ENCODE peak calls at places on chromosomes 1 and 21, in four cellular contexts. C is K562, T is H1, E is HepG2. G is an unnamed sample.

GRCh38 chr1:202122639-202123335 is at the start of gene GPR37L1:
- DNase-seq in C (peak; percentile 72), T (peak; percentile 56), E (peak; percentile 58), G (peak; percentile 49)

GRCh38 chr1:46188295-46189030 is 9.8 kb downstream of the POMGNT1 start:
- DNase-seq in C (peak; percentile 56), T (no peak), E (no peak), G (no peak)

GRCh38 chr1:67713071-67713806 is 28.2 kb downstream of the GADD45A start:
- DNase-seq in C (peak; percentile 28), T (no peak), E (peak; percentile 45), G (peak; percentile 92)

GRCh38 chr1:7149080-7149838 is 364.0 kb downstream of the CAMTA1 start:
- DNase-seq in C (no peak), T (no peak), E (no peak), G (no peak)

GRCh38 chr1:204419064-204419403 is 7.4 kb upstream of the PPP1R15B start:
- DNase-seq in C (no peak), T (no peak), E (peak; percentile 20), G (peak; percentile 46)

GRCh38 chr1:2991753-2992495 is 29.3 kb upstream of the ACTRT2 start:
- DNase-seq in C (no peak), T (no peak), E (no peak), G (no peak)

GRCh38 chr21:39096754-39097153 is 86.5 kb downstream of the PSMG1 start:
- DNase-seq in C (no peak), T (no peak), E (no peak), G (no peak)

GRCh38 chr1:11299225-11299574 is 26.2 kb downstream of the UBIAD1 start:
- DNase-seq in C (no peak), T (no peak), E (no peak), G (no peak)

GRCh38 chr21:44263768-44264167 is 2.1 kb upstream of the DNMT3L start:
- DNase-seq in C (no peak), T (no peak), E (no peak), G (no peak)

GRCh38 chr1:235783148-235783776 is 83.4 kb downstream of the LYST start:
- DNase-seq in C (no peak), T (no peak), E (peak; percentile 43), G (peak; percentile 52)

GRCh38 chr1:91897016-91897415 is 11.1 kb upstream of the TGFBR3 start:
- DNase-seq in C (no peak), T (no peak), E (no peak), G (no peak)

GRCh38 chr1:9842781-9843575 is 19.2 kb upstream of the CLSTN1 start:
- DNase-seq in C (no peak), T (no peak), E (no peak), G (no peak)

GRCh38 chr1:240705584-240705983 is 93.6 kb upstream of the GREM2 start:
- DNase-seq in C (no peak), T (no peak), E (no peak), G (no peak)

GRCh38 chr21:15293251-15293650 is 228.5 kb upstream of the NRIP1 start:
- DNase-seq in C (no peak), T (no peak), E (peak; percentile 30), G (peak; percentile 68)

GRCh38 chr1:64266941-64267340 is 63.5 kb downstream of the UBE2U start:
- DNase-seq in C (no peak), T (no peak), E (no peak), G (no peak)

GRCh38 chr1:6634278-6635052 is 9.8 kb downstream of the THAP3 start:
- DNase-seq in C (peak; percentile 56), T (no peak), E (peak; percentile 40), G (peak; percentile 56)

GRCh38 chr1:107525146-107525545 is 384.3 kb downstream of the NTNG1 start:
- DNase-seq in C (no peak), T (no peak), E (peak; percentile 36), G (no peak)

GRCh38 chr1:211009944-211010343 is 124.0 kb downstream of the KCNH1 start:
- DNase-seq in C (no peak), T (no peak), E (no peak), G (no peak)

GRCh38 chr1:93172778-93173177 is 7.4 kb downstream of the TMED5 start:
- DNase-seq in C (no peak), T (no peak), E (peak; percentile 63), G (no peak)

GRCh38 chr1:167671727-167672511 is 41.9 kb downstream of the RCSD1 start:
- DNase-seq in C (no peak), T (no peak), E (no peak), G (no peak)

GRCh38 chr1:91273875-91274274 is 130.8 kb downstream of the HFM1 start:
- DNase-seq in C (no peak), T (no peak), E (no peak), G (peak; percentile 75)

GRCh38 chr1:52904590-52905375 is 16.8 kb downstream of the ECHDC2 start:
- DNase-seq in C (peak; percentile 82), T (peak; percentile 38), E (no peak), G (no peak)

GRCh38 chr1:155104605-155105534 is 22.8 kb upstream of the EFNA1 start:
- DNase-seq in C (no peak), T (no peak), E (no peak), G (peak; percentile 41)

GRCh38 chr1:166164995-166165660 is 1.7 kb downstream of the FAM78B start:
- DNase-seq in C (peak; percentile 64), T (no peak), E (peak; percentile 8), G (peak; percentile 44)
- TF ChIP-seq CTCF in C (peak; percentile 49), T (peak; percentile 69), E (peak; percentile 52), G (peak; percentile 63)

GRCh38 chr1:184755226-184756065 is 788 bp upstream of the EDEM3 start:
- DNase-seq in C (no peak), T (no peak), E (no peak), G (no peak)
- TF ChIP-seq JUN in C (no peak), T (no peak), E (no peak), G (no peak)

GRCh38 chr1:99825098-99825497 is 25.1 kb upstream of the AGL start:
- DNase-seq in C (no peak), T (no peak), E (no peak), G (no peak)
- H3K27me3 ChIP-seq in C (no peaks in the 10 kb centered on the region), T (no peaks in the 10 kb centered on the region), E (no peaks in the 10 kb centered on the region), G (no peaks in the 10 kb centered on the region)

DNA sequence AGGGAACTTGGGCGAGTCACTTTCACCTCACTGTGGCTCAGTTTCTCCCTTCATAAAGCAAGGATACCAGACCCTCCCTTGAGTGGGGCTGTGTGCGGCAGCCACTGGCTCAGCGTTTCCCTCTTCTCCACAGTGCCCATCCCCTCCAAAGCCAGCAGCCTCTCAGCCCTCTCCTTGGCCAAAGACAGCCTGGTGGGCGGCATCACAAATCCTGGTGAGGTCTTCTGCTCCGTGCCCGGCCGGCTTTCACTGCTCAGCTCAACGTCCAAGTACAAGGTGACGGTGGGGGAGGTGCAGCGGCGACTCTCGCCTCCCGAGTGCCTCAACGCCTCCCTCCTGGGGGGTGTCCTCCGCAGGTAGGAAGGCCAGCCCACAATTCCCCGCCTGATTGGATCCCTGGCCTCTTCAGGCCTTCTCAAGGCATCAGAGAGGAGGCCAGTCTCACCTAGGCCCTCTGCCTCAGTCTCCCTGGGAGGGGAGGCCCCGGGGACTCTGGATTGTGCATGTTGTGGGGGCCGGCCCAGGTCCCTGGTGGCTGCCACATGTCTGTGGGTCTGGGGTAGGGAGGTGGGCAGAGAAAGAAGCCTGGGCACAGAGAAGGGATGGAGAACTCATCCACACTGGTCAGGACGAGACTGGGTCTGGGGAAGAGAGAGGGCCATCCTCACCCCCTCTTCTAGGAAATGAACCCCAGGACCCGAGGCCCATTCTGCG is 15.2 kb downstream of the TFAP2E start:
- DNase-seq in C (no peak), T (no peak), E (no peak), G (no peak)
- TF ChIP-seq CTCF in C (no peak), T (no peak), E (no peak), G (no peak)

DNA sequence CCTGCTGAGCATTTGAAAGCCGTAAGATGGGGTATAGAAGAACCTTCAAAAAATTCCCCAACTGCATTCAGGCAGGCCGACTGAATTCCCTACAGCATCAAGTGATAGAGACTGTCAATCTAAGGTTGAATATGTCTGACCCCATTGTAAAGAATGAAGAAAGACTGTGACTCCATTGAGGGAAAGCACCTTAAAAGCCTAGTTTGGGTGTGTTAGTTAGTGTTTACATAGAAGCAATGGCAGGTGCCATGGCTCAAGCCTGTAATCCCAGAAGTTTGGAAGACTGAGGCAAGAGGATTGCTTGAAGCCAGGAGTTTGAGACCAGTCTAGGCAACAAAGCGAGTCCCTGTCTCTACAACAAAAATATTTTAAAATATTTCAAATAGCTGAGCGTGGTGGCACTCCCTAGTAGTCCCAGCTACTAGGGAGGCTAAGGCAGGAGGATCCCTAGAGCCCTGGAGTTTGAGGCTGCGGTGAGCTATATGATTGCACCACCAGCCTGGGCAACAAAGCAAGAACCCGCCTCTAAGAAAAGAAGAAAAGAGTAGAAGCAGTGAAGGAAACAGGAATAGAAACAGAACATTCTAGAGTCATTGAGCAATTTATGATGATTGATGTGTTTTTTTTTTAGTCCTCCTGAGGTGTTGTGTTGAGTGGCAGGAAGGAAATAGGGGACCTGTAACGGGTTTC is 15.4 kb downstream of the POLR3GL start:
- DNase-seq in C (no peak), T (no peak), E (no peak), G (peak; percentile 80)
- TF ChIP-seq JUN in C (no peak), T (no peak), E (no peak), G (peak; percentile 9)